ENCODE peak calls at places on chromosomes 13 and 19, in five cellular contexts. G is suprapubic skin, Z is gastrocnemius medialis, W is transverse colon, Q is stomach. A is an unnamed sample.

GRCh38 chr19:2609389-2610116 is 92.9 kb downstream of the GNG7 start:
- DNase-seq in G (no peak), Z (no peak), W (no peak), Q (no peak), A (no peak)

GRCh38 chr13:102978168-102978567 is 88.0 kb downstream of the SLC10A2 start:
- DNase-seq in G (no peak), Z (no peak), W (no peak), Q (no peak), A (no peak)

GRCh38 chr19:44847144-44848035 is 1.3 kb downstream of the NECTIN2 start:
- DNase-seq in G (peak; percentile 89), Z (peak; percentile 46), W (peak; percentile 84), Q (peak; percentile 92), A (peak; percentile 77)

GRCh38 chr13:41426047-41426446 is 31.3 kb upstream of the RGCC start:
- DNase-seq in G (no peak), Z (no peak), W (no peak), Q (no peak), A (no peak)

GRCh38 chr19:15587663-15588062 is 27.4 kb upstream of the CYP4F8 start:
- DNase-seq in G (peak; percentile 45), Z (peak; percentile 29), W (peak; percentile 16), Q (peak; percentile 44), A (peak; percentile 71)

GRCh38 chr13:76873454-76873853 is 12.8 kb downstream of the KCTD12 start:
- DNase-seq in G (no peak), Z (no peak), W (no peak), Q (no peak), A (no peak)

GRCh38 chr13:25778808-25779207 is 273.0 kb downstream of the SHISA2 start:
- DNase-seq in G (no peak), Z (no peak), W (no peak), Q (no peak), A (no peak)

GRCh38 chr19:38317104-38317612 is 1.4 kb upstream of the YIF1B start:
- DNase-seq in G (no peak), Z (no peak), W (no peak), Q (no peak), A (no peak)

GRCh38 chr13:80618777-80619176 is 277.9 kb upstream of the SPRY2 start:
- DNase-seq in G (no peak), Z (peak; percentile 16), W (no peak), Q (no peak), A (no peak)

GRCh38 chr19:15425321-15425950 is 6.6 kb upstream of the AKAP8L start:
- DNase-seq in G (no peak), Z (no peak), W (no peak), Q (no peak), A (no peak)

GRCh38 chr19:17255150-17255621 is 9.4 kb downstream of the USHBP1 start:
- DNase-seq in G (no peak), Z (no peak), W (no peak), Q (no peak), A (peak; percentile 61)

GRCh38 chr19:10876459-10877240 is 5.3 kb downstream of the CARM1 start:
- DNase-seq in G (no peak), Z (peak; percentile 96), W (peak; percentile 44), Q (no peak), A (no peak)

GRCh38 chr19:35206379-35206778 is 22.2 kb downstream of the FAM187B start:
- DNase-seq in G (no peak), Z (no peak), W (peak; percentile 46), Q (no peak), A (no peak)

GRCh38 chr13:114315074-114315785 is 927 bp downstream of the CHAMP1 start:
- DNase-seq in G (no peak), Z (no peak), W (no peak), Q (no peak), A (no peak)

GRCh38 chr13:83449666-83450395 is 432.4 kb downstream of the SLITRK1 start:
- DNase-seq in G (no peak), Z (no peak), W (no peak), Q (no peak), A (no peak)

GRCh38 chr13:19910336-19911072 is 47.1 kb upstream of the ZMYM5 start:
- DNase-seq in G (no peak), Z (no peak), W (peak; percentile 54), Q (peak; percentile 29), A (no peak)

GRCh38 chr13:35225582-35225981 is 250.9 kb downstream of the MAB21L1 start:
- DNase-seq in G (no peak), Z (no peak), W (no peak), Q (no peak), A (no peak)

GRCh38 chr19:12792048-12792852 is 964 bp downstream of the JUNB start:
- DNase-seq in G (no peak), Z (peak; percentile 86), W (peak; percentile 79), Q (peak; percentile 77), A (peak; percentile 69)

GRCh38 chr13:72125561-72125960 is 258.6 kb upstream of the DACH1 start:
- DNase-seq in G (no peak), Z (no peak), W (no peak), Q (no peak), A (no peak)

GRCh38 chr19:49333426-49334288 is 1.5 kb upstream of the CD37 start:
- DNase-seq in G (peak; percentile 70), Z (no peak), W (peak; percentile 68), Q (peak; percentile 29), A (peak; percentile 53)

GRCh38 chr19:51887522-51888498 is at the start of gene ZNF577:
- DNase-seq in G (peak; percentile 92), Z (peak; percentile 86), W (peak; percentile 92), Q (peak; percentile 86), A (peak; percentile 93)

GRCh38 chr13:114010401-114011101 is 36.7 kb upstream of the C13orf46 start:
- DNase-seq in G (peak; percentile 71), Z (no peak), W (no peak), Q (no peak), A (peak; percentile 43)

GRCh38 chr13:98272549-98272948 is 95.5 kb upstream of the RNF113B start:
- DNase-seq in G (no peak), Z (no peak), W (no peak), Q (no peak), A (no peak)

GRCh38 chr13:34107814-34108213 is 289.9 kb downstream of the RFC3 start:
- DNase-seq in G (no peak), Z (no peak), W (no peak), Q (no peak), A (no peak)

GRCh38 chr19:35015576-35016351 is 14.5 kb upstream of the SCN1B start:
- DNase-seq in G (no peak), Z (no peak), W (no peak), Q (no peak), A (no peak)

GRCh38 chr13:83780201-83780600 is 102.1 kb downstream of the SLITRK1 start:
- DNase-seq in G (no peak), Z (no peak), W (no peak), Q (no peak), A (no peak)

GRCh38 chr13:106100261-106100919 is 435.1 kb downstream of the EFNB2 start:
- DNase-seq in G (no peak), Z (no peak), W (peak; percentile 85), Q (peak; percentile 63), A (no peak)

GRCh38 chr13:110380359-110381028 is 73.4 kb downstream of the COL4A2 start:
- DNase-seq in G (no peak), Z (no peak), W (no peak), Q (no peak), A (no peak)

GRCh38 chr13:111211789-111212516 is 96.8 kb downstream of the ARHGEF7 start:
- DNase-seq in G (no peak), Z (no peak), W (no peak), Q (no peak), A (no peak)

GRCh38 chr13:110689041-110689440 is 16.9 kb downstream of the CARS2 start:
- DNase-seq in G (no peak), Z (no peak), W (no peak), Q (no peak), A (no peak)

GRCh38 chr13:68428292-68428691 is 1198.2 kb upstream of the PCDH9 start:
- DNase-seq in G (no peak), Z (no peak), W (no peak), Q (no peak), A (no peak)

GRCh38 chr13:40346592-40346991 is 319.8 kb downstream of the FOXO1 start:
- DNase-seq in G (no peak), Z (no peak), W (no peak), Q (no peak), A (no peak)

GRCh38 chr13:67080351-67080750 is 149.8 kb downstream of the PCDH9 start:
- DNase-seq in G (no peak), Z (no peak), W (no peak), Q (no peak), A (no peak)

DNA sequence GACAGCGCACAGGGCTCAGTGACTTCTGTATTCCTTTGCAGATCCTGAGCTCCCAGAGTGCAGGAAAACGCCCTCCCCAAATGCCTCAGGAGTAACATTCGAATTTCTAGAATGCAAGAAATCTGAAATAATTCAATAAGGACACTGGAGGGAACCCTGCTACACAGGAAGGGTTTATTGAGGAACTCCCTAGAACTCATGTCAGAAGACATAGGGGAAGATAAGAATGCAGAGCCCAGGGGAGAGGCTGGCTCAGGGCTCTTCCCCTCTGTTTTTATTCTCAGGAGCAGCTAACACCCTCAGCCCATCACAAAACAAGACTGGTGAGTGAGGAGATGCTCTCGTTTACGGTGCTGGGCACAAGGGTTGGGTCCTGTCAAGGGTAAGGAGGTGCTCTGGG is 6.8 kb downstream of the LILRA1 start:
- DNase-seq in G (no peak), Z (no peak), W (no peak), Q (no peak), A (no peak)
- H3K27me3 ChIP-seq in G (no peaks in the 10 kb centered on the region), Z (no peaks in the 10 kb centered on the region), W (no peaks in the 10 kb centered on the region), Q (peaks cover 38% of the 10 kb centered on the region), A (no peaks in the 10 kb centered on the region)

GRCh38 chr19:42532881-42533280 is 4.6 kb upstream of the CEACAM1 start:
- DNase-seq in G (no peak), Z (no peak), W (no peak), Q (no peak), A (no peak)

GRCh38 chr19:42524943-42525342 is 3.3 kb downstream of the CEACAM1 start:
- DNase-seq in G (no peak), Z (no peak), W (no peak), Q (no peak), A (no peak)

GRCh38 chr19:42531313-42531712 is 3.0 kb upstream of the CEACAM1 start:
- DNase-seq in G (no peak), Z (no peak), W (no peak), Q (no peak), A (no peak)

GRCh38 chr19:42529248-42529764 is 1.0 kb upstream of the CEACAM1 start:
- DNase-seq in G (no peak), Z (no peak), W (peak; percentile 83), Q (peak; percentile 81), A (peak; percentile 70)

GRCh38 chr19:42528354-42529247 is at the start of gene CEACAM1:
- DNase-seq in G (no peak), Z (no peak), W (peak; percentile 84), Q (peak; percentile 79), A (peak; percentile 89)
- TF ChIP-seq POLR2A in G (no peak), Z (no peak), W (peak; percentile 84), Q (no peak), A (peak; percentile 95)

GRCh38 chr19:1241417-1242095 is at the start of gene ATP5F1D:
- DNase-seq in G (peak; percentile 98), Z (peak; percentile 94), W (peak; percentile 96), Q (peak; percentile 96), A (peak; percentile 96)
- H3K4me1 ChIP-seq in G (peaks cover 88% of the 10 kb centered on the region), Z (peaks cover 67% of the 10 kb centered on the region), W (peaks cover 70% of the 10 kb centered on the region), Q (peaks cover 91% of the 10 kb centered on the region), A (peaks cover 65% of the 10 kb centered on the region)

DNA sequence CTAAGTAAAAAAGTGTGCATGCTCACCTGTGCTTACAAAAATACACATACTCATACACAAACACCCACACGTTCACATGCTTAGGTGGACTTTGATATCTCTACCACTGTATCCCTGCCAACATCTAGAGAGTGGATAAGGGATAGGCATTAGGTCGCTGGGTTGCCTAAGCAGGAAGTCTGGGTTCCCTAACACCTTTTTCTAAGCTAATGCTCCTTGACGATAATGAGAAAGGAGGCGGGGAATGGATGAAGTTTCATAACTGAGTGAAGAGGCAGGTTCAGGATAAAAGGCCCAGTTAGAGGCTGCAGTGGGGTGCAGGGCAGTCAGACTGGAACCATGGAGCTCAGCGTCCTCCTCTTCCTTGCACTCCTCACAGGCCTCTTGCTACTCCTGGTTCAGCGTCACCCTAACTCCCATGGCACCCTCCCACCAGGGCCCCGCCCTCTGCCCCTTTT is 41.9 kb upstream of the CYP2A7 start:
- DNase-seq in G (no peak), Z (no peak), W (no peak), Q (peak; percentile 32), A (peak; percentile 60)
- H3K27me3 ChIP-seq in G (no peaks in the 10 kb centered on the region), Z (no peaks in the 10 kb centered on the region), W (no peaks in the 10 kb centered on the region), Q (no peaks in the 10 kb centered on the region), A (no peaks in the 10 kb centered on the region)